ENCODE peak calls at places on chromosomes 1 and 21, in six cellular contexts. Z, T, H, P, V and D are unnamed samples.

GRCh38 chr1:173661271-173661670 is 8.4 kb downstream of the ANKRD45 start:
- DNase-seq in H (no peak), P (no peak), V (no peak), Z (no peak), T (no peak), D (no peak)

GRCh38 chr1:60963167-60963909 is 119.0 kb upstream of the NFIA start:
- DNase-seq in H (no peak), Z (no peak), P (no peak), T (no peak), V (no peak), D (no peak)

GRCh38 chr1:7407980-7408770 is 362.9 kb upstream of the VAMP3 start:
- DNase-seq in T (no peak), H (no peak), P (peak; percentile 41), Z (no peak), V (no peak), D (peak; percentile 85)

GRCh38 chr1:1082239-1083180 is 8.4 kb upstream of the RNF223 start:
- DNase-seq in V (no peak), T (no peak), P (peak; percentile 66), Z (no peak), H (peak; percentile 15), D (peak; percentile 78)

GRCh38 chr1:35192056-35192852 is 691 bp downstream of the SFPQ start:
- DNase-seq in T (peak; percentile 63), P (peak; percentile 92), H (peak; percentile 80), V (peak; percentile 46), Z (peak; percentile 72), D (no peak)

GRCh38 chr1:97745912-97746311 is 174.9 kb downstream of the DPYD start:
- DNase-seq in P (no peak), Z (peak; percentile 39), T (peak; percentile 56), V (no peak), H (no peak), D (no peak)

GRCh38 chr1:18870325-18870865 is 10.9 kb upstream of the TAS1R2 start:
- DNase-seq in T (no peak), H (no peak), Z (peak; percentile 59), P (no peak), V (no peak), D (no peak)

GRCh38 chr1:25099343-25099951 is 132.9 kb downstream of the SYF2 start:
- DNase-seq in Z (no peak), H (peak; percentile 50), V (no peak), P (no peak), T (no peak), D (no peak)

GRCh38 chr1:5351366-5351765 is 640.9 kb downstream of the NPHP4 start:
- DNase-seq in H (no peak), P (peak; percentile 19), T (no peak), Z (no peak), V (no peak), D (no peak)

GRCh38 chr1:2789986-2790581 is 11.4 kb downstream of the TTC34 start:
- DNase-seq in H (no peak), P (peak; percentile 56), Z (no peak), T (no peak), V (no peak), D (peak; percentile 92)

GRCh38 chr1:19384113-19384512 is 72.0 kb downstream of the SLC66A1 start:
- DNase-seq in P (peak; percentile 83), Z (peak; percentile 20), T (peak; percentile 57), V (peak; percentile 41), H (peak; percentile 63), D (no peak)

GRCh38 chr1:105138445-105138821 is 1388.7 kb downstream of the AMY1C start:
- DNase-seq in V (no peak), Z (peak; percentile 12), H (peak; percentile 42), P (no peak), T (peak; percentile 0), D (no peak)

GRCh38 chr1:161763522-161764098 is 2.5 kb upstream of the ATF6 start:
- DNase-seq in V (no peak), P (no peak), Z (peak; percentile 81), T (peak; percentile 10), H (peak; percentile 28), D (no peak)

GRCh38 chr1:50416150-50416527 is 7.1 kb downstream of the DMRTA2 start:
- DNase-seq in Z (no peak), P (no peak), T (no peak), V (no peak), H (no peak), D (no peak)

GRCh38 chr1:244217711-244218110 is 166.6 kb downstream of the ZBTB18 start:
- DNase-seq in P (no peak), Z (no peak), T (no peak), H (no peak), V (no peak), D (no peak)

DNA sequence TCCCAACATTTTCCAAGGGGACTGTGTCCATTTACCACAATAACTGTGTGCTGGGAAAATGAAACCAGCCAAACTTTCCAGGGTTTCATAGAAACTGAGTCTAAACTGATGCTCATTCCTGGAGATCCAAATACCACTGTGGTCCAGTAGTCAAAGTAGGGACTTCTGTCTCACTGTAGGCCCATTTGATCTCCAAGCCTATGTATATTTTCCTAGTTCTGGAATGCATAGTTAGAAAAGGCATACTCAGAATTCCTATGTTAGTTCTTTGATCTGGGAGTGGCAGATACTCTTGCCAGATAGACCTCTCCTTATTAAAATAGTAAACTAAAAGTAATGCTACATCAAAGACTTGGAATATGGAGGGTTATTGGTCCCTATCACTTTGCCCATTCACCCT is 10.5 kb upstream of the SGIP1 start:
- DNase-seq in T (no peak), Z (no peak), P (no peak), V (no peak), H (no peak), D (no peak)
- TF ChIP-seq CTCF in T (no peak), Z (no peak), P (no peak), V (no peak), H (no peak), D (no peak)

GRCh38 chr1:193033610-193034009 is 25.6 kb downstream of the UCHL5 start:
- DNase-seq in T (no peak), V (no peak), P (no peak), H (no peak), Z (no peak), D (no peak)

GRCh38 chr1:193036337-193037047 is 22.7 kb downstream of the UCHL5 start:
- DNase-seq in H (no peak), P (no peak), Z (no peak), V (no peak), T (no peak), D (no peak)

GRCh38 chr1:193031431-193031830 is 27.7 kb downstream of the UCHL5 start:
- DNase-seq in T (peak; percentile 28), V (no peak), P (no peak), Z (peak; percentile 20), H (no peak), D (no peak)
- TF ChIP-seq CTCF in T (peak; percentile 35), V (no peak), P (peak; percentile 11), Z (peak; percentile 56), H (peak; percentile 23), D (peak; percentile 80)

GRCh38 chr1:210151063-210151672 is 81.4 kb upstream of the SERTAD4 start:
- DNase-seq in T (no peak), Z (no peak), H (no peak), V (no peak), P (no peak), D (no peak)
- TF ChIP-seq CTCF in T (no peak), Z (no peak), H (no peak), V (no peak), P (no peak), D (no peak)

GRCh38 chr1:153626929-153627796 is at the start of gene S100A13:
- DNase-seq in V (peak; percentile 30), Z (peak; percentile 97), T (peak; percentile 97), P (peak; percentile 92), H (peak; percentile 43), D (peak; percentile 92)

GRCh38 chr1:153628638-153629342 is 556 bp downstream of the S100A1 start:
- DNase-seq in Z (no peak), H (no peak), T (no peak), P (no peak), V (no peak), D (peak; percentile 60)

GRCh38 chr1:153626477-153626928 is 802 bp downstream of the S100A13 start:
- DNase-seq in Z (no peak), P (peak; percentile 56), H (no peak), T (no peak), V (no peak), D (peak; percentile 13)

GRCh38 chr1:153629343-153629665 is 1.1 kb downstream of the S100A1 start:
- DNase-seq in H (no peak), P (no peak), T (no peak), Z (no peak), V (no peak), D (peak; percentile 64)

DNA sequence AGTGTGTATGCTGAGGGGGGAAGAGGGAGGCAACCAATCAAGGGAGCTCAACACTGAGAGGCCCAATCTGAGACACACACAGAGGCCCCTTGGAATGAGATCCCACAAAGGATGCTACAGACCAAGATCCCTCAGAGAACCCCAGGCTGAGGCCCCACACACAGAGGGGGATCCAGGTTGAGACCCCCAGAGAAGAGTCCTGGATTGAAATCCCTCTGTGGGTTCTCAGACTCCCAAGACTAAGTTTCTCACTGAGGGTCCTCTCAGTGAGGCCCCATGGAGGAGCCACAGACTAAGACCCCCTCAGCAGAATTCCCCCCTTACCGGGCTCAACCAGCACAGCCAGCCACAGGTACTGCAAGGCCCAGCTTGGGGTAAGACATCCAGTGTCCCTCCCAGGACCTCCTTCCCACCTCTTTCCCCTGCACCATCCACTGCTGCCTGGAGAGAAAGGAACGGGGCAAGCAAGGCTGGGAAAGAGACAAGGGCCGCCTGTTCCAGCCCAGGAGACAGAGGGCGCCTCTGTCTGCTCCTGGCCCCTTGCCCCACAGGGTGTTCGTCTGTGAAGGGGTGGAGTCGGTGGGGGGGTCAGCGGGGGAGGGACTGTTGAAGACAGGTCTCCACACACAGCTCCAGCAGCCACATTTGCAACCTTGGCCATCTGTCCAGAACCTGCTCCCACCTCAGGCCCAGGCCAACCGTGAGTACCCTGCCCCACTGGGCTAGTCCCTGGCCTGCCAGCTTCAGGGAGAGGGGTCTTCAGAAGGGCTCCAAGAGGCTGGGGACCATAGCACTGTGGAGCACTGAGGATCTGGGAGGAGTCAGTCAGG is at the start of gene S100A1:
- DNase-seq in V (no peak), Z (no peak), H (no peak), P (peak; percentile 78), T (no peak), D (peak; percentile 79)
- TF ChIP-seq CTCF in V (no peak), Z (no peak), H (no peak), P (no peak), T (no peak), D (peak; percentile 60)

DNA sequence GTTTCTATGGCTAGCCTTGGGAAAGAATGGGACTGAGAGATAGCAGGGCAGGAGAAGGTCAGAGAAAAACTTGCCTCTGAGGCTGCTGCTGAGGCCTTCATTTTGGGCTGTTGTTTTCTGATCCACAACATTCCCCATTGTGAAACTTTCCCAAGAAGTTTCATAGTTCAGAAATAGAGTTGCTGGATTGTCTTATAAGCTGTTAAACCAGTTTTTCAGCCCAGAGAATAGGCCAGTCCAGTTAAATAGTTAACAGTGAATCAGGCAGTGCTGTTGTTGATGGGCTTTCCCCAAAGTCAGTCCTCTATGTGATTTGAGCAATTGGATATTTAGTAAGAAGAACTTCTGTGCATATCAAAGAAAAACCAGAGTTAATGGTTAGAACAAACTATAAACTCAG is 77.0 kb downstream of the C21orf91 start:
- DNase-seq in V (no peak), P (no peak), Z (peak; percentile 66), H (no peak), T (no peak), D (no peak)
- TF ChIP-seq CTCF in V (no peak), P (no peak), Z (no peak), H (no peak), T (no peak), D (no peak)

GRCh38 chr1:14884619-14885175 is 268.9 kb upstream of the TMEM51 start:
- DNase-seq in V (no peak), T (no peak), P (no peak), Z (no peak), H (no peak), D (no peak)
- TF ChIP-seq CTCF in V (no peak), T (no peak), P (no peak), Z (no peak), H (no peak), D (no peak)

GRCh38 chr1:227437495-227438008 is 119.3 kb upstream of the CDC42BPA start:
- DNase-seq in V (no peak), H (no peak), Z (peak; percentile 90), P (no peak), T (peak; percentile 71), D (no peak)
- TF ChIP-seq CTCF in V (peak; percentile 27), H (peak; percentile 61), Z (peak; percentile 98), P (no peak), T (peak; percentile 50), D (peak; percentile 91)